ENCODE peak calls at places on chromosomes 16 and 17, in seven cellular contexts. M, Z, U, J, P, N and C are unnamed samples. For H3K9me3, the result is how much of the 10 kb centered on the place peaks cover.

GRCh38 chr17:78933025-78933958 is 8.1 kb upstream of the TIMP2 start:
- DNase-seq in M (no peak), Z (peak), U (peak), J (peak), P (no peak), N (peak), C (no peak)

GRCh38 chr17:43940630-43941029 is 1.6 kb downstream of the PPY start:
- DNase-seq in M (peak), Z (peak), U (no peak), J (peak), P (no peak), N (no peak), C (no peak)

GRCh38 chr17:81885869-81886548 is 5.4 kb downstream of the ALYREF start:
- DNase-seq in M (no peak), Z (no peak), U (no peak), J (peak), P (no peak), N (no peak), C (no peak)

GRCh38 chr16:72979974-72980373 is 68.0 kb downstream of the ZFHX3 start:
- DNase-seq in M (no peak), Z (no peak), U (no peak), J (no peak), P (no peak), N (no peak), C (no peak)

GRCh38 chr16:75064403-75065148 is 52.0 kb downstream of the LDHD start:
- DNase-seq in M (no peak), Z (no peak), U (peak), J (peak), P (no peak), N (no peak), C (peak)

GRCh38 chr16:31487720-31488629 is 5.1 kb downstream of the SLC5A2 start:
- DNase-seq in M (peak), Z (peak), U (peak), J (peak), P (no peak), N (peak), C (peak)

GRCh38 chr16:15604460-15605390 is 38.2 kb downstream of the MARF1 start:
- DNase-seq in M (no peak), Z (no peak), U (no peak), J (no peak), P (no peak), N (no peak), C (no peak)

GRCh38 chr17:45703806-45704205 is 80.3 kb upstream of the CRHR1 start:
- DNase-seq in M (no peak), Z (no peak), U (no peak), J (no peak), P (no peak), N (no peak), C (no peak)

GRCh38 chr16:24643489-24643888 is 86.0 kb upstream of the TNRC6A start:
- DNase-seq in M (no peak), Z (no peak), U (no peak), J (no peak), P (no peak), N (no peak), C (no peak)

GRCh38 chr17:72761431-72761830 is 331.1 kb downstream of the SLC39A11 start:
- DNase-seq in M (no peak), Z (no peak), U (no peak), J (no peak), P (no peak), N (no peak), C (no peak)

GRCh38 chr17:64171041-64171440 is 41.1 kb upstream of the ERN1 start:
- DNase-seq in M (no peak), Z (no peak), U (no peak), J (no peak), P (no peak), N (no peak), C (no peak)

GRCh38 chr16:46748775-46749705 is 896 bp upstream of the MYLK3 start:
- DNase-seq in M (no peak), Z (no peak), U (no peak), J (peak), P (peak), N (peak), C (no peak)

GRCh38 chr16:24253192-24253591 is 2.9 kb upstream of the CACNG3 start:
- DNase-seq in M (peak), Z (peak), U (peak), J (no peak), P (no peak), N (no peak), C (no peak)

GRCh38 chr16:535446-536405 is 8.2 kb downstream of the CAPN15 start:
- DNase-seq in M (no peak), Z (peak), U (peak), J (no peak), P (no peak), N (no peak), C (no peak)

GRCh38 chr17:13750783-13751484 is 149.2 kb upstream of the HS3ST3A1 start:
- DNase-seq in M (no peak), Z (no peak), U (no peak), J (no peak), P (no peak), N (no peak), C (no peak)

GRCh38 chr17:14434506-14434905 is 133.6 kb downstream of the HS3ST3B1 start:
- DNase-seq in M (no peak), Z (no peak), U (no peak), J (no peak), P (no peak), N (no peak), C (no peak)

GRCh38 chr17:83150369-83151055 is 71.1 kb downstream of the METRNL start:
- DNase-seq in M (no peak), Z (no peak), U (no peak), J (no peak), P (no peak), N (no peak), C (no peak)

GRCh38 chr16:29699324-29700219 is 20.6 kb downstream of the QPRT start:
- DNase-seq in M (no peak), Z (no peak), U (no peak), J (no peak), P (no peak), N (no peak), C (no peak)

GRCh38 chr16:55944377-55944802 is 69.2 kb upstream of the CES5A start:
- DNase-seq in M (peak), Z (peak), U (peak), J (peak), P (peak), N (peak), C (peak)

GRCh38 chr16:66728117-66728787 is 23.2 kb downstream of the DYNC1LI2 start:
- DNase-seq in M (peak), Z (peak), U (peak), J (peak), P (peak), N (no peak), C (peak)

GRCh38 chr16:85461814-85462404 is 151.2 kb upstream of the GSE1 start:
- DNase-seq in M (peak), Z (no peak), U (no peak), J (peak), P (no peak), N (no peak), C (no peak)

GRCh38 chr17:45808845-45809244 is 24.7 kb downstream of the CRHR1 start:
- DNase-seq in M (no peak), Z (no peak), U (no peak), J (no peak), P (no peak), N (no peak), C (no peak)

GRCh38 chr17:4234406-4234805 is 29.4 kb downstream of the ANKFY1 start:
- DNase-seq in M (no peak), Z (no peak), U (no peak), J (no peak), P (no peak), N (no peak), C (no peak)

GRCh38 chr17:57552114-57552601 is 192.9 kb downstream of the CCDC182 start:
- DNase-seq in M (peak), Z (no peak), U (peak), J (peak), P (no peak), N (no peak), C (no peak)

GRCh38 chr17:79088266-79088996 is 13.8 kb downstream of the ENGASE start:
- DNase-seq in M (no peak), Z (no peak), U (no peak), J (no peak), P (no peak), N (no peak), C (no peak)

GRCh38 chr17:28407130-28407973 is 1.3 kb upstream of the SLC46A1 start:
- DNase-seq in M (peak), Z (no peak), U (no peak), J (no peak), P (no peak), N (no peak), C (peak)

GRCh38 chr16:67506468-67506867 is 22.2 kb upstream of the RIPOR1 start:
- DNase-seq in M (peak), Z (no peak), U (no peak), J (no peak), P (no peak), N (no peak), C (no peak)

GRCh38 chr16:74309789-74310781 is 13.5 kb downstream of the PSMD7 start:
- DNase-seq in M (peak), Z (peak), U (no peak), J (peak), P (no peak), N (no peak), C (peak)

GRCh38 chr17:59131131-59131530 is 23.9 kb downstream of the SKA2 start:
- DNase-seq in M (no peak), Z (no peak), U (no peak), J (no peak), P (no peak), N (no peak), C (no peak)

GRCh38 chr16:57618306-57619132 is 9.9 kb upstream of the ADGRG1 start:
- DNase-seq in M (no peak), Z (no peak), U (no peak), J (peak), P (no peak), N (no peak), C (peak)

GRCh38 chr17:50879086-50879485 is 12.9 kb upstream of the TOB1 start:
- DNase-seq in M (no peak), Z (no peak), U (no peak), J (peak), P (no peak), N (no peak), C (no peak)

GRCh38 chr16:29775742-29776408 is 2.2 kb upstream of the ZG16 start:
- DNase-seq in M (no peak), Z (no peak), U (no peak), J (no peak), P (no peak), N (no peak), C (no peak)

GRCh38 chr16:50774960-50775359 is 33.1 kb downstream of the CYLD start:
- DNase-seq in M (no peak), Z (no peak), U (no peak), J (no peak), P (no peak), N (no peak), C (no peak)

GRCh38 chr17:19298561-19299213 is 61.5 kb downstream of the EPN2 start:
- DNase-seq in M (no peak), Z (no peak), U (no peak), J (no peak), P (no peak), N (no peak), C (no peak)

GRCh38 chr16:68062910-68063393 is 22.2 kb upstream of the NFATC3 start:
- DNase-seq in M (no peak), Z (no peak), U (peak), J (no peak), P (no peak), N (no peak), C (no peak)

GRCh38 chr16:1057252-1057932 is 15.2 kb upstream of the SSTR5 start:
- DNase-seq in M (peak), Z (peak), U (peak), J (peak), P (no peak), N (no peak), C (peak)

GRCh38 chr16:68778551-68779231 is 41.6 kb downstream of the CDH1 start:
- DNase-seq in M (peak), Z (no peak), U (peak), J (peak), P (no peak), N (no peak), C (peak)

GRCh38 chr17:27985306-27985705 is 57.2 kb upstream of the NLK start:
- DNase-seq in M (no peak), Z (no peak), U (no peak), J (no peak), P (no peak), N (peak), C (no peak)

GRCh38 chr16:19315889-19316288 is 30.4 kb downstream of the CLEC19A start:
- DNase-seq in M (no peak), Z (no peak), U (no peak), J (no peak), P (no peak), N (no peak), C (no peak)

GRCh38 chr16:19314718-19315425 is 29.3 kb downstream of the CLEC19A start:
- DNase-seq in M (no peak), Z (no peak), U (no peak), J (no peak), P (no peak), N (no peak), C (no peak)

GRCh38 chr16:19316846-19317245 is 31.3 kb downstream of the CLEC19A start:
- DNase-seq in M (peak), Z (no peak), U (no peak), J (no peak), P (no peak), N (no peak), C (no peak)
- H3K4me3 ChIP-seq in M (no peak), Z (no peak), U (no peak), J (no peak), P (no peak), N (no peak), C (no peak)

GRCh38 chr16:2339521-2340484 is 725 bp downstream of the ABCA3 start:
- DNase-seq in M (peak), Z (peak), U (peak), J (peak), P (peak), N (peak), C (peak)
- TF ChIP-seq CTCF in M (peak), Z (no peak), U (no peak), J (no peak), P (no peak), N (no peak), C (peak)

DNA sequence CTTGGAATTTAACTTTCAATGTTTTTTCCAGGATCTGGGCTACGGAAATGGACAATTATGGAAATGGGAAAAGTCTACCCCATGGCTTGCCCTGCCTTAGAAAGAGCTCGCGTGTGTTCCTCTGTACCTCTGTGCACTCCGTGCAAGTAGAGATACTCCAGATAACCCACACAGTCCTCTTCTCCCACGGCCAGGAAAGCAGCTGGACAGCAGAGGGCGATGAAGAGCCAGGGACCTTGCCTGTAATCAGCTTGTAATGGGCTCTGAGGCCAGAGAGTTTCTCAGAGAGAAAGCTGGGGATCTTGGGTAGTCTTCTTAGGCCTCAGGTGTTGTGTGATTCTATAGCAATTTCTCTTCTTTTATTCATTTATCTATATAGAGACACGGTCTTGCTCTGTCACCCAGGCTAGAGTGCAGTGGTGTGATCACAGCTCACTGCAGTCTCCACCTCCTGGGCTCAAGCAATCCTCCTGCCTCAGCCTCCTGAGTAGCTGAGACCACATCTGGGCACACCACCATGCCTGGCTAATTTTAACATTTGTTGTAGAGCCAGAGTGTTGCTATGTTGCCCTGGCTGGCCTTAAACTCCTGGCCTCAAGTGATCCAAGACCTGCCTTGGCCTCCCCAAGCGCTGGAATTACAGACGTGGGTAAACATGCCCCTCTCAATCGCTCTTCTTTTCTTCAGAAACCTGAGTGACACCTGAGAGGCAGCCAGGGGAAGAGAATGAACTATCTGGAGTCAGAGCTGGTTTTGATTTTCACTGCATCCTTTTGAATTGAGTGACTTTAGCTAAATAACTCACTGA is 2.3 kb upstream of the SOCS7 start:
- DNase-seq in M (peak), Z (peak), U (peak), J (peak), P (peak), N (peak), C (peak)
- H3K9me3 ChIP-seq in M (under half), Z (under half), U (under half), J (under half), P (under half), N (under half), C (under half)

GRCh38 chr16:49640606-49641005 is 215.3 kb downstream of the ZNF423 start:
- DNase-seq in M (no peak), Z (no peak), U (no peak), J (no peak), P (no peak), N (no peak), C (no peak)

GRCh38 chr16:49639739-49640388 is 216.0 kb downstream of the ZNF423 start:
- DNase-seq in M (peak), Z (no peak), U (no peak), J (peak), P (peak), N (peak), C (no peak)

GRCh38 chr16:49637933-49638695 is 217.8 kb downstream of the ZNF423 start:
- DNase-seq in M (no peak), Z (no peak), U (no peak), J (peak), P (no peak), N (no peak), C (no peak)

GRCh38 chr16:49637511-49637910 is 218.4 kb downstream of the ZNF423 start:
- DNase-seq in M (no peak), Z (no peak), U (no peak), J (no peak), P (no peak), N (no peak), C (no peak)

GRCh38 chr16:49638696-49639629 is 216.9 kb downstream of the ZNF423 start:
- DNase-seq in M (no peak), Z (no peak), U (no peak), J (no peak), P (peak), N (peak), C (no peak)
- H3K4me3 ChIP-seq in M (no peak), Z (no peak), U (no peak), J (no peak), P (no peak), N (peak), C (no peak)